ENCODE peak calls at places on chromosomes 2 and 18, in six cellular contexts. One of them, this sample, is unnamed.
A peak's percentile ranks its signal among the peaks of the same experiment; 100 is the strongest.

GRCh38 chr2:216645636-216645950 is 12.4 kb downstream of the IGFBP2 start:
- DNase-seq in mammary epithelial cell: no peak
- DNase-seq in HEK293T: no peak
- DNase-seq in GM06990: no peak
- DNase-seq in tibial artery: no peak
- DNase-seq in GM19239: no peak
- DNase-seq in this sample: no peak

GRCh38 chr2:233791883-233792329 is 13.8 kb downstream of the MROH2A start:
- DNase-seq in mammary epithelial cell: no peak
- DNase-seq in HEK293T: no peak
- DNase-seq in GM06990: no peak
- DNase-seq in tibial artery: no peak
- DNase-seq in GM19239: no peak
- DNase-seq in this sample: no peak

GRCh38 chr2:229660951-229661350 is 53.4 kb downstream of the DNER start:
- DNase-seq in mammary epithelial cell: peak; percentile 31
- DNase-seq in HEK293T: no peak
- DNase-seq in GM06990: no peak
- DNase-seq in tibial artery: no peak
- DNase-seq in GM19239: no peak
- DNase-seq in this sample: no peak

GRCh38 chr18:24975499-24975898 is 376.5 kb downstream of the ZNF521 start:
- DNase-seq in mammary epithelial cell: no peak
- DNase-seq in HEK293T: no peak
- DNase-seq in GM06990: no peak
- DNase-seq in tibial artery: no peak
- DNase-seq in GM19239: no peak
- DNase-seq in this sample: no peak

GRCh38 chr2:98720286-98720685 is 10.6 kb downstream of the MGAT4A start:
- DNase-seq in mammary epithelial cell: no peak
- DNase-seq in HEK293T: no peak
- DNase-seq in GM06990: no peak
- DNase-seq in tibial artery: no peak
- DNase-seq in GM19239: no peak
- DNase-seq in this sample: no peak

GRCh38 chr2:146587291-146587713 is 1257.5 kb upstream of the ACVR2A start:
- DNase-seq in mammary epithelial cell: no peak
- DNase-seq in HEK293T: no peak
- DNase-seq in GM06990: peak; percentile 4
- DNase-seq in tibial artery: no peak
- DNase-seq in GM19239: no peak
- DNase-seq in this sample: no peak

GRCh38 chr2:63053889-63054725 is 3.5 kb downstream of the OTX1 start:
- DNase-seq in mammary epithelial cell: no peak
- DNase-seq in HEK293T: no peak
- DNase-seq in GM06990: peak; percentile 62
- DNase-seq in tibial artery: no peak
- DNase-seq in GM19239: peak; percentile 17
- DNase-seq in this sample: no peak

GRCh38 chr2:5482929-5483331 is 209.3 kb upstream of the SOX11 start:
- DNase-seq in mammary epithelial cell: no peak
- DNase-seq in HEK293T: no peak
- DNase-seq in GM06990: no peak
- DNase-seq in tibial artery: no peak
- DNase-seq in GM19239: no peak
- DNase-seq in this sample: no peak

GRCh38 chr2:226515344-226516055 is 284.1 kb downstream of the IRS1 start:
- DNase-seq in mammary epithelial cell: peak; percentile 40
- DNase-seq in HEK293T: no peak
- DNase-seq in GM06990: no peak
- DNase-seq in tibial artery: no peak
- DNase-seq in GM19239: no peak
- DNase-seq in this sample: no peak

GRCh38 chr2:141348481-141348880 is 782.3 kb downstream of the LRP1B start:
- DNase-seq in mammary epithelial cell: no peak
- DNase-seq in HEK293T: no peak
- DNase-seq in GM06990: no peak
- DNase-seq in tibial artery: no peak
- DNase-seq in GM19239: no peak
- DNase-seq in this sample: no peak

GRCh38 chr2:192007819-192008218 is 160.9 kb upstream of the CAVIN2 start:
- DNase-seq in mammary epithelial cell: no peak
- DNase-seq in HEK293T: no peak
- DNase-seq in GM06990: no peak
- DNase-seq in tibial artery: no peak
- DNase-seq in GM19239: no peak
- DNase-seq in this sample: no peak

GRCh38 chr2:111031546-111032484 is 88.9 kb upstream of the BCL2L11 start:
- DNase-seq in mammary epithelial cell: no peak
- DNase-seq in HEK293T: no peak
- DNase-seq in GM06990: no peak
- DNase-seq in tibial artery: no peak
- DNase-seq in GM19239: no peak
- DNase-seq in this sample: no peak

GRCh38 chr2:134574610-134575332 is 144.0 kb downstream of the TMEM163 start:
- DNase-seq in mammary epithelial cell: no peak
- DNase-seq in HEK293T: no peak
- DNase-seq in GM06990: no peak
- DNase-seq in tibial artery: no peak
- DNase-seq in GM19239: no peak
- DNase-seq in this sample: no peak

GRCh38 chr2:113278073-113278811 is 479 bp downstream of the PAX8 start:
- DNase-seq in mammary epithelial cell: no peak
- DNase-seq in HEK293T: no peak
- DNase-seq in GM06990: no peak
- DNase-seq in tibial artery: no peak
- DNase-seq in GM19239: no peak
- DNase-seq in this sample: no peak

GRCh38 chr2:196984888-196985287 is 58.4 kb upstream of the PGAP1 start:
- DNase-seq in mammary epithelial cell: no peak
- DNase-seq in HEK293T: no peak
- DNase-seq in GM06990: no peak
- DNase-seq in tibial artery: no peak
- DNase-seq in GM19239: no peak
- DNase-seq in this sample: no peak

GRCh38 chr2:228593992-228594391 is 412.5 kb upstream of the SPHKAP start:
- DNase-seq in mammary epithelial cell: no peak
- DNase-seq in HEK293T: no peak
- DNase-seq in GM06990: no peak
- DNase-seq in tibial artery: no peak
- DNase-seq in GM19239: no peak
- DNase-seq in this sample: no peak

GRCh38 chr18:23134780-23135678 is at the start of gene CABLES1:
- DNase-seq in mammary epithelial cell: peak; percentile 30
- DNase-seq in HEK293T: peak; percentile 75
- DNase-seq in GM06990: peak; percentile 76
- DNase-seq in tibial artery: peak; percentile 75
- DNase-seq in GM19239: peak; percentile 43
- DNase-seq in this sample: no peak

GRCh38 chr2:158502984-158503383 is 46.2 kb downstream of the PKP4 start:
- DNase-seq in mammary epithelial cell: no peak
- DNase-seq in HEK293T: no peak
- DNase-seq in GM06990: no peak
- DNase-seq in tibial artery: no peak
- DNase-seq in GM19239: no peak
- DNase-seq in this sample: no peak

GRCh38 chr2:115910270-115910669 is 1467.8 kb downstream of the DPP10 start:
- DNase-seq in mammary epithelial cell: no peak
- DNase-seq in HEK293T: peak; percentile 5
- DNase-seq in GM06990: no peak
- DNase-seq in tibial artery: no peak
- DNase-seq in GM19239: no peak
- DNase-seq in this sample: no peak

GRCh38 chr2:119197125-119197403 is 26.6 kb upstream of the STEAP3 start:
- DNase-seq in mammary epithelial cell: no peak
- DNase-seq in HEK293T: no peak
- DNase-seq in GM06990: no peak
- DNase-seq in tibial artery: no peak
- DNase-seq in GM19239: no peak
- DNase-seq in this sample: no peak

GRCh38 chr18:5515007-5515744 is 28.6 kb downstream of the EPB41L3 start:
- DNase-seq in mammary epithelial cell: no peak
- DNase-seq in HEK293T: no peak
- DNase-seq in GM06990: no peak
- DNase-seq in tibial artery: no peak
- DNase-seq in GM19239: no peak
- DNase-seq in this sample: no peak

GRCh38 chr2:65396348-65397026 is 35.9 kb downstream of the SPRED2 start:
- DNase-seq in mammary epithelial cell: no peak
- DNase-seq in HEK293T: no peak
- DNase-seq in GM06990: no peak
- DNase-seq in tibial artery: peak; percentile 39
- DNase-seq in GM19239: no peak
- DNase-seq in this sample: no peak